ENCODE peak calls at places on chromosomes 13 and 19, in eight cellular contexts. One of them, this sample, is unnamed.

GRCh38 chr19:7833225-7834156 is 3.5 kb downstream of the EVI5L start:
- DNase-seq in stimulated activated CD8-positive, alpha-beta memory T cell treated with anti-CD3 and anti-CD28 coated beads, Interleukin-4, amount 100 ng/mL, for 48 hours: no peak
- DNase-seq in DMS153: peak; percentile 51
- DNase-seq in EH: peak; percentile 16
- DNase-seq in fibroblast of mammary gland: peak; percentile 89
- DNase-seq in neural progenitor cell: no peak
- DNase-seq in right atrium auricular region: peak; percentile 63
- DNase-seq in pancreas: no peak
- DNase-seq in this sample: no peak

GRCh38 chr13:110456550-110456949 is 105.0 kb downstream of the RAB20 start:
- DNase-seq in EH: no peak
- DNase-seq in pancreas: no peak
- DNase-seq in stimulated activated CD8-positive, alpha-beta memory T cell treated with anti-CD3 and anti-CD28 coated beads, Interleukin-4, amount 100 ng/mL, for 48 hours: no peak
- DNase-seq in right atrium auricular region: no peak
- DNase-seq in fibroblast of mammary gland: no peak
- DNase-seq in DMS153: no peak
- DNase-seq in neural progenitor cell: no peak
- DNase-seq in this sample: no peak

GRCh38 chr13:70505809-70506208 is 397.6 kb upstream of the KLHL1 start:
- DNase-seq in stimulated activated CD8-positive, alpha-beta memory T cell treated with anti-CD3 and anti-CD28 coated beads, Interleukin-4, amount 100 ng/mL, for 48 hours: no peak
- DNase-seq in DMS153: no peak
- DNase-seq in EH: no peak
- DNase-seq in neural progenitor cell: no peak
- DNase-seq in pancreas: no peak
- DNase-seq in right atrium auricular region: no peak
- DNase-seq in fibroblast of mammary gland: no peak
- DNase-seq in this sample: no peak

GRCh38 chr13:21526707-21527454 is 67.8 kb upstream of the ZDHHC20 start:
- DNase-seq in stimulated activated CD8-positive, alpha-beta memory T cell treated with anti-CD3 and anti-CD28 coated beads, Interleukin-4, amount 100 ng/mL, for 48 hours: no peak
- DNase-seq in fibroblast of mammary gland: no peak
- DNase-seq in neural progenitor cell: no peak
- DNase-seq in right atrium auricular region: no peak
- DNase-seq in DMS153: peak; percentile 8
- DNase-seq in pancreas: no peak
- DNase-seq in EH: no peak
- DNase-seq in this sample: no peak

GRCh38 chr13:80265348-80265747 is 75.6 kb downstream of the SPRY2 start:
- DNase-seq in fibroblast of mammary gland: no peak
- DNase-seq in pancreas: no peak
- DNase-seq in neural progenitor cell: no peak
- DNase-seq in right atrium auricular region: no peak
- DNase-seq in EH: no peak
- DNase-seq in stimulated activated CD8-positive, alpha-beta memory T cell treated with anti-CD3 and anti-CD28 coated beads, Interleukin-4, amount 100 ng/mL, for 48 hours: no peak
- DNase-seq in DMS153: no peak
- DNase-seq in this sample: no peak

GRCh38 chr13:110471833-110472162 is 89.7 kb downstream of the RAB20 start:
- DNase-seq in DMS153: no peak
- DNase-seq in EH: peak; percentile 58
- DNase-seq in pancreas: peak; percentile 65
- DNase-seq in stimulated activated CD8-positive, alpha-beta memory T cell treated with anti-CD3 and anti-CD28 coated beads, Interleukin-4, amount 100 ng/mL, for 48 hours: peak; percentile 45
- DNase-seq in fibroblast of mammary gland: peak; percentile 17
- DNase-seq in neural progenitor cell: no peak
- DNase-seq in right atrium auricular region: peak; percentile 67
- DNase-seq in this sample: no peak

GRCh38 chr19:18951721-18952281 is 10.8 kb upstream of the HOMER3 start:
- DNase-seq in DMS153: no peak
- DNase-seq in stimulated activated CD8-positive, alpha-beta memory T cell treated with anti-CD3 and anti-CD28 coated beads, Interleukin-4, amount 100 ng/mL, for 48 hours: no peak
- DNase-seq in fibroblast of mammary gland: peak; percentile 62
- DNase-seq in neural progenitor cell: no peak
- DNase-seq in pancreas: no peak
- DNase-seq in right atrium auricular region: no peak
- DNase-seq in EH: peak; percentile 93
- DNase-seq in this sample: no peak

GRCh38 chr13:42101821-42102580 is 53.6 kb downstream of the DGKH start:
- DNase-seq in fibroblast of mammary gland: no peak
- DNase-seq in neural progenitor cell: no peak
- DNase-seq in EH: no peak
- DNase-seq in right atrium auricular region: no peak
- DNase-seq in pancreas: no peak
- DNase-seq in DMS153: no peak
- DNase-seq in stimulated activated CD8-positive, alpha-beta memory T cell treated with anti-CD3 and anti-CD28 coated beads, Interleukin-4, amount 100 ng/mL, for 48 hours: no peak
- DNase-seq in this sample: no peak

GRCh38 chr19:14021474-14021873 is 6.5 kb upstream of the RLN3 start:
- DNase-seq in right atrium auricular region: no peak
- DNase-seq in fibroblast of mammary gland: no peak
- DNase-seq in neural progenitor cell: peak; percentile 53
- DNase-seq in DMS153: no peak
- DNase-seq in stimulated activated CD8-positive, alpha-beta memory T cell treated with anti-CD3 and anti-CD28 coated beads, Interleukin-4, amount 100 ng/mL, for 48 hours: no peak
- DNase-seq in pancreas: no peak
- DNase-seq in EH: no peak
- DNase-seq in this sample: peak; percentile 31

GRCh38 chr13:41942462-41943094 is 18.3 kb downstream of the VWA8 start:
- DNase-seq in right atrium auricular region: no peak
- DNase-seq in DMS153: no peak
- DNase-seq in fibroblast of mammary gland: peak; percentile 64
- DNase-seq in pancreas: no peak
- DNase-seq in stimulated activated CD8-positive, alpha-beta memory T cell treated with anti-CD3 and anti-CD28 coated beads, Interleukin-4, amount 100 ng/mL, for 48 hours: no peak
- DNase-seq in EH: peak; percentile 70
- DNase-seq in neural progenitor cell: peak; percentile 72
- DNase-seq in this sample: peak; percentile 22

GRCh38 chr19:858868-859843 is at the start of gene CFD:
- DNase-seq in fibroblast of mammary gland: peak; percentile 47
- DNase-seq in DMS153: no peak
- DNase-seq in stimulated activated CD8-positive, alpha-beta memory T cell treated with anti-CD3 and anti-CD28 coated beads, Interleukin-4, amount 100 ng/mL, for 48 hours: no peak
- DNase-seq in neural progenitor cell: no peak
- DNase-seq in right atrium auricular region: peak; percentile 84
- DNase-seq in pancreas: no peak
- DNase-seq in EH: no peak
- DNase-seq in this sample: no peak

GRCh38 chr13:51552027-51552426 is 32.2 kb upstream of the WDFY2 start:
- DNase-seq in DMS153: no peak
- DNase-seq in stimulated activated CD8-positive, alpha-beta memory T cell treated with anti-CD3 and anti-CD28 coated beads, Interleukin-4, amount 100 ng/mL, for 48 hours: no peak
- DNase-seq in neural progenitor cell: no peak
- DNase-seq in pancreas: no peak
- DNase-seq in EH: no peak
- DNase-seq in right atrium auricular region: no peak
- DNase-seq in fibroblast of mammary gland: no peak
- DNase-seq in this sample: no peak

GRCh38 chr19:46789371-46789770 is 977 bp upstream of the SLC1A5 start:
- DNase-seq in pancreas: no peak
- DNase-seq in DMS153: no peak
- DNase-seq in stimulated activated CD8-positive, alpha-beta memory T cell treated with anti-CD3 and anti-CD28 coated beads, Interleukin-4, amount 100 ng/mL, for 48 hours: no peak
- DNase-seq in neural progenitor cell: no peak
- DNase-seq in EH: no peak
- DNase-seq in right atrium auricular region: no peak
- DNase-seq in fibroblast of mammary gland: no peak
- DNase-seq in this sample: no peak

GRCh38 chr13:41812851-41813250 is 148.1 kb downstream of the VWA8 start:
- DNase-seq in EH: no peak
- DNase-seq in fibroblast of mammary gland: no peak
- DNase-seq in stimulated activated CD8-positive, alpha-beta memory T cell treated with anti-CD3 and anti-CD28 coated beads, Interleukin-4, amount 100 ng/mL, for 48 hours: no peak
- DNase-seq in neural progenitor cell: no peak
- DNase-seq in pancreas: no peak
- DNase-seq in right atrium auricular region: no peak
- DNase-seq in DMS153: no peak
- DNase-seq in this sample: no peak

GRCh38 chr13:111275382-111275781 is 45.1 kb upstream of the TEX29 start:
- DNase-seq in fibroblast of mammary gland: no peak
- DNase-seq in EH: no peak
- DNase-seq in neural progenitor cell: no peak
- DNase-seq in right atrium auricular region: no peak
- DNase-seq in pancreas: no peak
- DNase-seq in DMS153: no peak
- DNase-seq in stimulated activated CD8-positive, alpha-beta memory T cell treated with anti-CD3 and anti-CD28 coated beads, Interleukin-4, amount 100 ng/mL, for 48 hours: no peak
- DNase-seq in this sample: no peak

GRCh38 chr19:35291916-35292315 is at the start of gene MAG:
- DNase-seq in fibroblast of mammary gland: no peak
- DNase-seq in DMS153: no peak
- DNase-seq in right atrium auricular region: no peak
- DNase-seq in neural progenitor cell: no peak
- DNase-seq in pancreas: no peak
- DNase-seq in EH: no peak
- DNase-seq in stimulated activated CD8-positive, alpha-beta memory T cell treated with anti-CD3 and anti-CD28 coated beads, Interleukin-4, amount 100 ng/mL, for 48 hours: no peak
- DNase-seq in this sample: no peak

GRCh38 chr13:42377640-42378382 is 105.9 kb downstream of the AKAP11 start:
- DNase-seq in neural progenitor cell: no peak
- DNase-seq in DMS153: no peak
- DNase-seq in EH: no peak
- DNase-seq in pancreas: no peak
- DNase-seq in stimulated activated CD8-positive, alpha-beta memory T cell treated with anti-CD3 and anti-CD28 coated beads, Interleukin-4, amount 100 ng/mL, for 48 hours: peak; percentile 56
- DNase-seq in right atrium auricular region: no peak
- DNase-seq in fibroblast of mammary gland: no peak
- DNase-seq in this sample: no peak

GRCh38 chr13:29749401-29750177 is 100.8 kb downstream of the UBL3 start:
- DNase-seq in stimulated activated CD8-positive, alpha-beta memory T cell treated with anti-CD3 and anti-CD28 coated beads, Interleukin-4, amount 100 ng/mL, for 48 hours: no peak
- DNase-seq in right atrium auricular region: no peak
- DNase-seq in pancreas: no peak
- DNase-seq in neural progenitor cell: no peak
- DNase-seq in EH: peak; percentile 46
- DNase-seq in fibroblast of mammary gland: peak; percentile 38
- DNase-seq in DMS153: no peak
- DNase-seq in this sample: no peak

GRCh38 chr19:47082493-47082892 is 31.1 kb downstream of the ZC3H4 start:
- DNase-seq in pancreas: no peak
- DNase-seq in DMS153: no peak
- DNase-seq in right atrium auricular region: no peak
- DNase-seq in stimulated activated CD8-positive, alpha-beta memory T cell treated with anti-CD3 and anti-CD28 coated beads, Interleukin-4, amount 100 ng/mL, for 48 hours: no peak
- DNase-seq in fibroblast of mammary gland: no peak
- DNase-seq in EH: no peak
- DNase-seq in neural progenitor cell: no peak
- DNase-seq in this sample: no peak

GRCh38 chr19:42255766-42256750 is 1.1 kb upstream of the ERF start:
- DNase-seq in right atrium auricular region: no peak
- DNase-seq in EH: peak; percentile 77
- DNase-seq in fibroblast of mammary gland: peak; percentile 44
- DNase-seq in pancreas: no peak
- DNase-seq in DMS153: peak; percentile 43
- DNase-seq in neural progenitor cell: peak; percentile 84
- DNase-seq in stimulated activated CD8-positive, alpha-beta memory T cell treated with anti-CD3 and anti-CD28 coated beads, Interleukin-4, amount 100 ng/mL, for 48 hours: no peak
- DNase-seq in this sample: peak; percentile 48

GRCh38 chr19:52922841-52923781 is at the start of gene ZNF888:
- DNase-seq in stimulated activated CD8-positive, alpha-beta memory T cell treated with anti-CD3 and anti-CD28 coated beads, Interleukin-4, amount 100 ng/mL, for 48 hours: peak; percentile 88
- DNase-seq in pancreas: peak; percentile 89
- DNase-seq in DMS153: peak; percentile 71
- DNase-seq in right atrium auricular region: peak; percentile 91
- DNase-seq in neural progenitor cell: peak; percentile 92
- DNase-seq in EH: peak; percentile 88
- DNase-seq in fibroblast of mammary gland: peak; percentile 75
- DNase-seq in this sample: peak; percentile 88

GRCh38 chr13:75312884-75313520 is 169.0 kb downstream of the TBC1D4 start:
- DNase-seq in EH: no peak
- DNase-seq in neural progenitor cell: no peak
- DNase-seq in right atrium auricular region: no peak
- DNase-seq in fibroblast of mammary gland: no peak
- DNase-seq in pancreas: no peak
- DNase-seq in DMS153: no peak
- DNase-seq in stimulated activated CD8-positive, alpha-beta memory T cell treated with anti-CD3 and anti-CD28 coated beads, Interleukin-4, amount 100 ng/mL, for 48 hours: peak; percentile 63
- DNase-seq in this sample: no peak

GRCh38 chr13:113835461-113836274 is 28.2 kb downstream of the GAS6 start:
- DNase-seq in DMS153: peak; percentile 48
- DNase-seq in neural progenitor cell: no peak
- DNase-seq in fibroblast of mammary gland: peak; percentile 91
- DNase-seq in right atrium auricular region: no peak
- DNase-seq in stimulated activated CD8-positive, alpha-beta memory T cell treated with anti-CD3 and anti-CD28 coated beads, Interleukin-4, amount 100 ng/mL, for 48 hours: no peak
- DNase-seq in EH: peak; percentile 93
- DNase-seq in pancreas: no peak
- DNase-seq in this sample: peak; percentile 31

GRCh38 chr13:64099994-64100393 is 2684.3 kb upstream of the PCDH20 start:
- DNase-seq in stimulated activated CD8-positive, alpha-beta memory T cell treated with anti-CD3 and anti-CD28 coated beads, Interleukin-4, amount 100 ng/mL, for 48 hours: no peak
- DNase-seq in right atrium auricular region: no peak
- DNase-seq in neural progenitor cell: no peak
- DNase-seq in DMS153: no peak
- DNase-seq in EH: no peak
- DNase-seq in pancreas: no peak
- DNase-seq in fibroblast of mammary gland: no peak
- DNase-seq in this sample: no peak

GRCh38 chr13:31538067-31539042 is 201.0 kb upstream of the RXFP2 start:
- DNase-seq in pancreas: no peak
- DNase-seq in stimulated activated CD8-positive, alpha-beta memory T cell treated with anti-CD3 and anti-CD28 coated beads, Interleukin-4, amount 100 ng/mL, for 48 hours: no peak
- DNase-seq in right atrium auricular region: no peak
- DNase-seq in fibroblast of mammary gland: peak; percentile 68
- DNase-seq in DMS153: no peak
- DNase-seq in EH: peak; percentile 65
- DNase-seq in neural progenitor cell: peak; percentile 59
- DNase-seq in this sample: no peak

GRCh38 chr19:7492142-7493055 is 3.6 kb upstream of the PEX11G start:
- DNase-seq in DMS153: no peak
- DNase-seq in EH: peak; percentile 54
- DNase-seq in fibroblast of mammary gland: peak; percentile 59
- DNase-seq in neural progenitor cell: no peak
- DNase-seq in stimulated activated CD8-positive, alpha-beta memory T cell treated with anti-CD3 and anti-CD28 coated beads, Interleukin-4, amount 100 ng/mL, for 48 hours: peak; percentile 77
- DNase-seq in right atrium auricular region: no peak
- DNase-seq in pancreas: no peak
- DNase-seq in this sample: no peak

GRCh38 chr19:855142-855541 is 3.0 kb downstream of the ELANE start:
- DNase-seq in pancreas: no peak
- DNase-seq in neural progenitor cell: no peak
- DNase-seq in stimulated activated CD8-positive, alpha-beta memory T cell treated with anti-CD3 and anti-CD28 coated beads, Interleukin-4, amount 100 ng/mL, for 48 hours: no peak
- DNase-seq in DMS153: no peak
- DNase-seq in right atrium auricular region: no peak
- DNase-seq in EH: no peak
- DNase-seq in fibroblast of mammary gland: no peak
- DNase-seq in this sample: no peak

This sample was measured in nephron progenitor cell.